ENCODE peak calls at places on chromosome 11, in five cellular contexts. R, T, A, Z and N are unnamed samples.

GRCh38 chr11:32774081-32774480 is 20.4 kb downstream of the CCDC73 start:
- DNase-seq in R (no peak), T (no peak), A (no peak), Z (no peak), N (no peak)

GRCh38 chr11:10990637-10991036 is 132.8 kb upstream of the ZBED5 start:
- DNase-seq in R (no peak), T (no peak), A (no peak), Z (no peak), N (no peak)

GRCh38 chr11:55942785-55943392 is 6.7 kb upstream of the OR5I1 start:
- DNase-seq in R (peak; percentile 1), T (no peak), A (peak; percentile 59), Z (no peak), N (peak; percentile 62)

GRCh38 chr11:111659201-111659600 is 57.0 kb downstream of the SIK2 start:
- DNase-seq in R (no peak), T (no peak), A (no peak), Z (no peak), N (no peak)

GRCh38 chr11:93020248-93021088 is 51.0 kb downstream of the MTNR1B start:
- DNase-seq in R (no peak), T (no peak), A (peak; percentile 76), Z (no peak), N (no peak)

GRCh38 chr11:13337986-13338436 is 60.4 kb downstream of the BMAL1 start:
- DNase-seq in R (no peak), T (no peak), A (peak; percentile 79), Z (no peak), N (no peak)

GRCh38 chr11:106271126-106271525 is 193.7 kb downstream of the AASDHPPT start:
- DNase-seq in R (no peak), T (no peak), A (no peak), Z (no peak), N (no peak)

GRCh38 chr11:94511932-94512781 is at the start of gene C11orf97:
- DNase-seq in R (no peak), T (peak; percentile 46), A (peak; percentile 68), Z (peak; percentile 67), N (no peak)

GRCh38 chr11:1111545-1112212 is 37.0 kb downstream of the MUC2 start:
- DNase-seq in R (no peak), T (peak; percentile 10), A (no peak), Z (no peak), N (no peak)

GRCh38 chr11:129732926-129733325 is 82.7 kb upstream of the TMEM45B start:
- DNase-seq in R (no peak), T (no peak), A (no peak), Z (no peak), N (no peak)

GRCh38 chr11:18792827-18793226 is 1.2 kb upstream of the PTPN5 start:
- DNase-seq in R (no peak), T (no peak), A (no peak), Z (no peak), N (no peak)

GRCh38 chr11:62548545-62549335 is 2.1 kb upstream of the AHNAK start:
- DNase-seq in R (no peak), T (peak; percentile 29), A (no peak), Z (no peak), N (no peak)

GRCh38 chr11:130580372-130580771 is 131.9 kb downstream of the ADAMTS15 start:
- DNase-seq in R (no peak), T (peak; percentile 53), A (peak; percentile 65), Z (no peak), N (no peak)

GRCh38 chr11:110077866-110078325 is 15.3 kb upstream of the ZC3H12C start:
- DNase-seq in R (no peak), T (no peak), A (peak; percentile 45), Z (no peak), N (no peak)

GRCh38 chr11:134120143-134120850 is 51.4 kb downstream of the JAM3 start:
- DNase-seq in R (no peak), T (peak; percentile 53), A (peak; percentile 96), Z (peak; percentile 90), N (no peak)

GRCh38 chr11:44958165-44958564 is 7.5 kb upstream of the TP53I11 start:
- DNase-seq in R (no peak), T (no peak), A (no peak), Z (no peak), N (no peak)

GRCh38 chr11:19511413-19512183 is 201.0 kb upstream of the NAV2 start:
- DNase-seq in R (no peak), T (peak; percentile 22), A (no peak), Z (peak; percentile 73), N (no peak)

GRCh38 chr11:130655308-130655707 is 206.9 kb downstream of the ADAMTS15 start:
- DNase-seq in R (no peak), T (no peak), A (no peak), Z (peak; percentile 24), N (no peak)

GRCh38 chr11:61375709-61376108 is 13.5 kb downstream of the TMEM138 start:
- DNase-seq in R (no peak), T (no peak), A (no peak), Z (no peak), N (no peak)

GRCh38 chr11:115317428-115318185 is 186.6 kb downstream of the CADM1 start:
- DNase-seq in R (no peak), T (no peak), A (no peak), Z (no peak), N (no peak)

GRCh38 chr11:67629386-67630229 is at the start of gene NUDT8:
- DNase-seq in R (peak; percentile 76), T (peak; percentile 84), A (peak; percentile 91), Z (peak; percentile 91), N (peak; percentile 89)

GRCh38 chr11:130775306-130776043 is 140.8 kb downstream of the SNX19 start:
- DNase-seq in R (no peak), T (no peak), A (peak; percentile 27), Z (no peak), N (no peak)

GRCh38 chr11:62850911-62851806 is 11.8 kb upstream of the WDR74 start:
- DNase-seq in R (peak; percentile 62), T (no peak), A (no peak), Z (no peak), N (no peak)

GRCh38 chr11:122309262-122309925 is 193.4 kb upstream of the BLID start:
- DNase-seq in R (no peak), T (no peak), A (no peak), Z (peak; percentile 67), N (no peak)

DNA sequence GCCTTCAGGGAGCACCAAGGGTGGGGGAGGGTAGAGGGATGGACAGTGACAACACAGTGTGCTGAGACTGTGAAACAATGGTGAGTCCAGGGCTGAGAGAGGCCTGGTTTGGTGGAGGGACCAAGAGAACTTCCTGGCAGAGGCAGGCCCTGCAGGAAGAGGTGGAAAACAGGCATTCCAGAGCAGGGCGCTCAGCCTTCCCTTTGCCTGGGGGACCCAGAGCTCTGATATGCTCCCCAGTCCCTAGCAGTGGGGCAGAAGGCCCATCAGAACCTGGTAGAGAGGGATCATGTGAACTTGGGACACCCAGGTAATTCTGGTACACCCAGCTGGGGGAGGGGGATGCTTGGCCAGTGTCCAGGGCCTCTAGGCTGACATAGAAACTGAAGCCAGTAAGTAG is 17.2 kb upstream of the UVRAG start:
- DNase-seq in R (no peak), T (no peak), A (no peak), Z (no peak), N (no peak)
- H3K4me3 ChIP-seq in R (no peak overlapping the region), T (no peak overlapping the region), A (no peak overlapping the region), Z (no peak overlapping the region), N (no peak overlapping the region)

DNA sequence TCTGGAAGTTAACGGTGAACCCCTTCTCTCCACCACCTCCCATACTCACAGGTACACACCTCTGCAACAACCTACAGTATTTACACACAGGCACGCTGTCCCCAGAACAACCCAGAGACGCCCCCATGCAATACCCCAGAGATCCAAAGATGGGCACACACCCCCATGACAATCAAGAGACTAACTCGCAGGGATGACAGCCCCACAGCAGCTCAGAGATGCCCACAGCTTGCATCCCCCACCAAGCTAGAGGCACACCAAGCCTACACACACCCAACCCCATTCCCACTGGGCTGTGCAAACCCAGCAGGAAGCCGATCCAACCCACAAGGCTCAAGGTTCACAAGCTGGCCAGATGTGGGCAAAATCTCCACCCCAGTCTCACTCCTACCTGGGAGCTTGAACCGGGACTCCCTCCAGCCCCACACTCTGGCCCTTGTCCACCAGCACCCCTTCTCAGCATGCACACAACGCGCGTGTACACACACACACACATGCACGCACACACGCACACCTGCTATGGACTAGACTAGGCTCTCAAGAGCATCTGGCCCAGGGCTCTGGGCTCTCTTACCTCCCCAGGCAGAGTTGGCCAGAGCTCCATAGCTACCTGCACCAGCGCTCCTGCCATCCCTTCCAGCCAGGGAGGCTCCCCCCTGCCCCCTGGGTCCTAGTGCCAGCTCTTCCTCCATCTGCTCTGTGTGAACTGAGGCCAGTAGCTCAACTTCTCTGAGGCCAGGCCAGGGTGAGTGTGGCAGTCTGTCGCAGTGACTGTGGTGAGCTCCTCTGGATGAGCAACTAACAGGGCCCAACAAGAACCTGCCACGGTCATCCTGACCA is 11.5 kb downstream of the STARD10 start:
- DNase-seq in R (no peak), T (no peak), A (no peak), Z (no peak), N (no peak)
- H3K4me3 ChIP-seq in R (peak overlapping the region; percentile 31), T (peak overlapping the region; percentile 79), A (no peak overlapping the region), Z (peak overlapping the region; percentile 94), N (peak overlapping the region; percentile 43)

GRCh38 chr11:65100674-65101350 is 4.8 kb downstream of the VPS51 start:
- DNase-seq in R (no peak), T (no peak), A (no peak), Z (no peak), N (no peak)

GRCh38 chr11:65090628-65091027 is 5.4 kb upstream of the VPS51 start:
- DNase-seq in R (no peak), T (no peak), A (no peak), Z (no peak), N (no peak)

GRCh38 chr11:65096926-65097325 is 912 bp downstream of the VPS51 start:
- DNase-seq in R (no peak), T (no peak), A (no peak), Z (no peak), N (no peak)

GRCh38 chr11:65095974-65096806 is at the start of gene VPS51:
- DNase-seq in R (peak; percentile 81), T (peak; percentile 90), A (peak; percentile 93), Z (peak; percentile 94), N (peak; percentile 93)

DNA sequence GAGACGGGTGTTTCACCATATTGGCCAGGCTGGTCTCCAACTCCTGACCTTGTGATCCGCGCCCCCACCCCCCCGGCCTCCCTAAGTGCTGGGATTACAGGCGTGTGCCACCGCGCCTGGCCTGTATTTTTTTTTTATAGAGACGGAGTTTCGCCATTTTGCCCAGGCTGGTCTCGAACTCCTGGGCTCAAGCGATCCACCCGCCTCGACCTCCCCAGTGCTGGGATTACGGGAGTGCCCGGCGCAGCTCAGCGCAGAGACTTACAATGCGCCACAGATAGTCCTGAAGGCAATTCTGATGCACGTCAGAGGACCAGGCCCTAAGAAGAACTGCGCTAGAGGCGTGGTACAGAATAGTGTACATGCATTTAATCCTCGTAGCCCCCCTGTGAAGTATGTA is 587 bp upstream of the VPS51 start:
- DNase-seq in R (no peak), T (no peak), A (no peak), Z (no peak), N (no peak)
- H3K4me3 ChIP-seq in R (no peak overlapping the region), T (peak overlapping the region; percentile 82), A (peak overlapping the region; percentile 85), Z (peak overlapping the region; percentile 80), N (peak overlapping the region; percentile 92)

GRCh38 chr11:46339816-46340215 is 7.4 kb upstream of the DGKZ start:
- DNase-seq in R (no peak), T (no peak), A (no peak), Z (no peak), N (no peak)

GRCh38 chr11:46338988-46339666 is 8.1 kb upstream of the DGKZ start:
- DNase-seq in R (no peak), T (peak; percentile 61), A (peak; percentile 55), Z (no peak), N (no peak)

GRCh38 chr11:46337626-46338345 is 9.5 kb upstream of the DGKZ start:
- DNase-seq in R (no peak), T (no peak), A (no peak), Z (no peak), N (no peak)

GRCh38 chr11:46336781-46337180 is 10.5 kb upstream of the DGKZ start:
- DNase-seq in R (peak; percentile 99), T (no peak), A (no peak), Z (no peak), N (peak; percentile 76)

GRCh38 chr11:46338636-46338987 is 8.7 kb upstream of the DGKZ start:
- DNase-seq in R (no peak), T (no peak), A (no peak), Z (no peak), N (no peak)
- H3K4me3 ChIP-seq in R (no peak overlapping the region), T (peak overlapping the region; percentile 57), A (peak overlapping the region; percentile 70), Z (peak overlapping the region; percentile 30), N (no peak overlapping the region)